ENCODE peak calls at places on chromosome 6, in six cellular contexts. M is OCI-LY7, H is AG10803, N is GM23248, Z is HT-29, K is NCI-H1105. S is an unnamed sample.

GRCh38 chr6:118660218-118660569 is 8.8 kb upstream of the CEP85L start:
- DNase-seq in K (peak), Z (no peak), N (peak), H (no peak), M (no peak), S (no peak)

GRCh38 chr6:28648878-28649375 is 123.2 kb downstream of the GPX5 start:
- DNase-seq in Z (no peak), M (peak), K (no peak), N (peak), H (no peak), S (no peak)

GRCh38 chr6:46400898-46401297 is 90.4 kb downstream of the RCAN2 start:
- DNase-seq in N (no peak), K (no peak), H (no peak), Z (no peak), M (no peak), S (no peak)

GRCh38 chr6:45813943-45814342 is 201.7 kb downstream of the CLIC5 start:
- DNase-seq in M (no peak), H (no peak), K (no peak), N (no peak), Z (no peak), S (no peak)

GRCh38 chr6:91827151-91827550 is 1240.3 kb upstream of the MAP3K7 start:
- DNase-seq in K (no peak), Z (no peak), M (no peak), H (no peak), N (no peak), S (no peak)

GRCh38 chr6:56730663-56731529 is 88.2 kb upstream of the DST start:
- DNase-seq in H (peak), Z (no peak), K (no peak), M (no peak), N (peak), S (no peak)

GRCh38 chr6:13712485-13712990 is 903 bp upstream of the RANBP9 start:
- DNase-seq in N (peak), H (peak), Z (no peak), K (no peak), M (peak), S (no peak)

GRCh38 chr6:168599769-168600330 is 158.9 kb downstream of the SMOC2 start:
- DNase-seq in Z (no peak), N (no peak), M (no peak), H (no peak), K (no peak), S (no peak)

GRCh38 chr6:92361990-92362770 is 1057.2 kb downstream of the EPHA7 start:
- DNase-seq in N (no peak), M (no peak), H (no peak), Z (no peak), K (no peak), S (no peak)

GRCh38 chr6:53647437-53648094 is 18.0 kb downstream of the KLHL31 start:
- DNase-seq in Z (no peak), H (no peak), M (peak), K (no peak), N (peak), S (peak)

GRCh38 chr6:46042355-46042999 is 26.8 kb upstream of the CLIC5 start:
- DNase-seq in M (peak), K (peak), Z (peak), H (peak), N (peak), S (no peak)

GRCh38 chr6:52310932-52311331 is 26.4 kb upstream of the MCM3 start:
- DNase-seq in N (no peak), H (no peak), M (no peak), K (no peak), Z (no peak), S (no peak)

GRCh38 chr6:52013035-52013434 is 74.4 kb downstream of the PKHD1 start:
- DNase-seq in H (peak), Z (peak), M (no peak), N (peak), K (no peak), S (no peak)

GRCh38 chr6:111068116-111068897 is 19.0 kb upstream of the SLC16A10 start:
- DNase-seq in K (no peak), H (no peak), N (no peak), M (no peak), Z (no peak), S (no peak)

GRCh38 chr6:170116643-170117042 is 174.2 kb downstream of the DLL1 start:
- DNase-seq in Z (no peak), H (no peak), N (no peak), M (no peak), K (no peak), S (no peak)

GRCh38 chr6:15662246-15663056 is at the start of gene DTNBP1:
- DNase-seq in N (peak), M (peak), K (peak), H (peak), Z (peak), S (peak)

GRCh38 chr6:116475151-116475550 is 14.0 kb downstream of the CALHM6 start:
- DNase-seq in Z (no peak), K (no peak), M (peak), N (no peak), H (no peak), S (no peak)

GRCh38 chr6:46651766-46652165 is 852 bp downstream of the CYP39A1 start:
- DNase-seq in H (no peak), M (peak), K (peak), N (no peak), Z (peak), S (no peak)

GRCh38 chr6:107140581-107140980 is 25.3 kb upstream of the BEND3 start:
- DNase-seq in M (no peak), Z (no peak), H (no peak), N (no peak), K (no peak), S (no peak)

GRCh38 chr6:157453978-157454377 is 73.0 kb downstream of the ZDHHC14 start:
- DNase-seq in K (no peak), H (no peak), N (no peak), M (no peak), Z (no peak), S (no peak)

GRCh38 chr6:28772480-28773381 is 151.1 kb downstream of the TRIM27 start:
- DNase-seq in N (peak), M (no peak), H (no peak), Z (no peak), K (no peak), S (no peak)

GRCh38 chr6:166330612-166331011 is 11.7 kb downstream of the SFT2D1 start:
- DNase-seq in H (no peak), M (no peak), K (no peak), N (peak), Z (peak), S (no peak)

GRCh38 chr6:15956205-15957106 is 172.4 kb upstream of the MYLIP start:
- DNase-seq in M (no peak), N (no peak), H (no peak), K (peak), Z (peak), S (no peak)

GRCh38 chr6:49202923-49203322 is 260.1 kb downstream of the MMUT start:
- DNase-seq in K (no peak), Z (no peak), N (no peak), H (no peak), M (no peak), S (no peak)

GRCh38 chr6:25714765-25715164 is 39.8 kb upstream of the SLC17A4 start:
- DNase-seq in N (no peak), M (no peak), Z (no peak), K (no peak), H (no peak), S (no peak)

GRCh38 chr6:13409991-13410390 is 77.4 kb downstream of the GFOD1 start:
- DNase-seq in H (no peak), K (no peak), Z (no peak), M (no peak), N (no peak), S (no peak)

GRCh38 chr6:130293800-130294199 is 71.0 kb upstream of the SAMD3 start:
- DNase-seq in M (peak), H (peak), Z (peak), N (peak), K (no peak), S (no peak)

GRCh38 chr6:137165375-137166246 is 7.8 kb downstream of the IL22RA2 start:
- DNase-seq in H (peak), M (peak), N (peak), Z (peak), K (no peak), S (peak)

GRCh38 chr6:16819752-16820151 is 58.5 kb upstream of the ATXN1 start:
- DNase-seq in H (peak), M (no peak), N (peak), K (no peak), Z (peak), S (no peak)

GRCh38 chr6:56370591-56371198 is 123.3 kb upstream of the COL21A1 start:
- DNase-seq in Z (peak), N (peak), H (peak), K (peak), M (peak), S (no peak)

GRCh38 chr6:88840289-88840688 is 123.1 kb downstream of the RNGTT start:
- DNase-seq in M (no peak), N (no peak), H (no peak), Z (no peak), K (no peak), S (no peak)

GRCh38 chr6:5085638-5086293 is 625 bp downstream of the PPP1R3G start:
- DNase-seq in Z (no peak), K (peak), H (peak), M (no peak), N (peak), S (no peak)

GRCh38 chr6:152184573-152185157 is 377.2 kb downstream of the ESR1 start:
- DNase-seq in Z (no peak), H (peak), K (no peak), N (peak), M (peak), S (no peak)

GRCh38 chr6:121890307-121890910 is 455.0 kb downstream of the GJA1 start:
- DNase-seq in M (no peak), H (no peak), Z (no peak), K (no peak), N (no peak), S (no peak)

GRCh38 chr6:81788748-81789147 is 36.3 kb upstream of the TENT5A start:
- DNase-seq in N (no peak), K (no peak), M (no peak), Z (no peak), H (no peak), S (no peak)